ENCODE peak calls at places on chromosomes 1 and 21, in four cellular contexts. U, H, M and E are unnamed samples.

GRCh38 chr1:247111259-247111635 is 7.1 kb upstream of the ZNF669 start:
- DNase-seq in U (no peak), H (peak), M (no peak), E (peak)

GRCh38 chr1:975896-976683 is 5.8 kb downstream of the PERM1 start:
- DNase-seq in U (peak), H (peak), M (peak), E (peak)

GRCh38 chr1:36941579-36941978 is 92.7 kb downstream of the GRIK3 start:
- DNase-seq in U (no peak), H (no peak), M (no peak), E (no peak)

GRCh38 chr1:17045623-17046022 is 8.2 kb downstream of the SDHB start:
- DNase-seq in U (no peak), H (no peak), M (no peak), E (no peak)

GRCh38 chr1:12229835-12230548 is at the start of gene VPS13D:
- DNase-seq in U (peak), H (peak), M (peak), E (peak)

GRCh38 chr1:27970401-27970800 is 10.6 kb downstream of the XKR8 start:
- DNase-seq in U (no peak), H (no peak), M (no peak), E (no peak)

GRCh38 chr1:31791131-31791858 is 24.5 kb downstream of the SPOCD1 start:
- DNase-seq in U (no peak), H (no peak), M (no peak), E (peak)

GRCh38 chr1:9717193-9718005 is 65.9 kb downstream of the PIK3CD start:
- DNase-seq in U (peak), H (peak), M (no peak), E (peak)

GRCh38 chr1:70205076-70205436 is 323 bp downstream of the LRRC40 start:
- DNase-seq in U (no peak), H (no peak), M (no peak), E (no peak)

GRCh38 chr21:24514081-24514733 is 1093.1 kb downstream of the MRPL39 start:
- DNase-seq in U (no peak), H (no peak), M (peak), E (no peak)
- TF ChIP-seq MAX in U (no peak), H (no peak), M (no peak), E (no peak)

GRCh38 chr1:234603221-234604204 is 6.5 kb downstream of the IRF2BP2 start:
- DNase-seq in U (peak), H (no peak), M (peak), E (no peak)
- TF ChIP-seq HMGXB4 in U (peak), H (no peak), M (no peak), E (no peak)

DNA sequence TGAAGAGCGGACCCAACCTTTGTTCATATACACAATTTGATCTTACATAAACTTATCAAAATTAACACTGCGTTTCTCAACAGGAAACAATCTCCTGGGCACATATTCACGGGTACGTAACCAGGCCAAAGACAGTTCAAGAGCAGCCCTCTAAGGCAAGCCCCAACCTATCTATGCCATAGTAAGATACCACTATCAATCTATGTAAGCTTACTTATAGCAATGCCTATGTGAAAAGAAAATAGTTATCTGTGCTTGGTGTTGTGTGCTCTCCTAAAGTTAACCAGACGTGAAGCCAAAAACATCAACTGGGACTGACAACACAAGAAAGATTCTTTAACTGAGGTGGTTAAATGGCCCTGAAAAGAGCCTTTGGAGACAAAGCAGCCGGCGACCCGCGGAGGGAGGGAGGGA is 49.4 kb upstream of the BOLA1 start:
- DNase-seq in U (no peak), H (no peak), M (no peak), E (no peak)
- TF ChIP-seq MAX in U (no peak), H (no peak), M (no peak), E (no peak)

GRCh38 chr1:235703516-235703915 is 53.9 kb upstream of the GNG4 start:
- DNase-seq in U (no peak), H (no peak), M (peak), E (no peak)

GRCh38 chr1:235710665-235711064 is 61.1 kb upstream of the GNG4 start:
- DNase-seq in U (no peak), H (no peak), M (no peak), E (no peak)

GRCh38 chr1:235709018-235709417 is 59.4 kb upstream of the GNG4 start:
- DNase-seq in U (no peak), H (no peak), M (peak), E (no peak)

GRCh38 chr1:235712812-235713211 is 63.2 kb upstream of the GNG4 start:
- DNase-seq in U (no peak), H (no peak), M (no peak), E (no peak)

DNA sequence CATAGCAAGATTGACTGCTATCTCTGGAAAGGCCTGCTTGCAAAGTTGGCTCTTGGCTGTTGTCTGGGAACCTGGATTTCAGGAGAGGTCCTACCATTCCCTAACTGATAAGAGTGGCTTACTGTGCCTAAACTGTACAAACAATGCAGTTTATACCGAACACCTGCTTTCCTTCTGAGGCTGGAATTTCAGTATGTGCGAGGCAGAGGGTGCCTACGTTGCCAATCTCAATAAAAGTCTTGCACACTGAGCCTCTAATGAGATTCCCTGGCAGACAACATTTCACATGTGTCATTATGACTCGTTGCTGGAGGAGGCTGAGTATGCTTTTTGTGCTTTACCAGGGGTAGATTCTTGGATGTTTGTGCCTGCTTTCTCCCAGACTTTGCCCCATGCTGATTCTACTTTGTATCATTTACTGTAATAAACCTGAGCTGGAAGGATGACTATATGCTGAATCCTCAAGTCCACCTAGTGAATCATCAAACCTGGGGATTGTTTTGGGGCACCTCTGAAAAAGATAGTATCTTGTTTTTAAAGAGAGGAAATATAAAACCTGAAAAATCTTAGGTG is 58.9 kb upstream of the GNG4 start:
- DNase-seq in U (peak), H (no peak), M (peak), E (no peak)
- TF ChIP-seq HMGXB4 in U (no peak), H (no peak), M (no peak), E (no peak)

GRCh38 chr1:85947223-85947622 is 209.3 kb downstream of the COL24A1 start:
- DNase-seq in U (no peak), H (no peak), M (no peak), E (no peak)

GRCh38 chr1:85957760-85958159 is 198.8 kb downstream of the COL24A1 start:
- DNase-seq in U (no peak), H (no peak), M (no peak), E (no peak)

DNA sequence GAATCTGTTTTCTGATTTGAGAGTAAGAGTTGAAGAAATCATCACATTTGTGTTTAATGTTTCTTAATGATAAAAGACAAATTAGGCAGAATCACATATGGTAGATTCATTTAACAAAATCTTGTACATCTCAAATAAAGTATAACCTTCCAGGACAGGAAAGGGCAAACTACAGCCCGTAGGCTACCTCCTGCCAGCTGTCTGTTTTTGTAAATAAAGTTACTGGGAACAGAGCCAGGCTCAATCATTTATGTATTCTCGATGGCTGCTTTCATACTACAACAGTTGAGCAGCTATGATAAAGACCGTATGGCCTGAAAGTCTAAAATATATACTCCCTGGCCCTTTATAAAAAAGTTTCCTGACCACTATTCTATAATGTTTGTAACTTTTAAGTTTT is 204.1 kb downstream of the COL24A1 start:
- DNase-seq in U (no peak), H (no peak), M (no peak), E (no peak)
- TF ChIP-seq MAX in U (no peak), H (no peak), M (no peak), E (no peak)